ENCODE peak calls at places on chromosomes 5 and 9, in four cellular contexts. O is IMR-90, Y is K562, L is A549. P is an unnamed sample.

GRCh38 chr9:14907360-14907685 is 2.9 kb downstream of the FREM1 start:
- DNase-seq in O (no peak), Y (no peak), L (no peak), P (no peak)

GRCh38 chr9:13721481-13722235 is 442.2 kb upstream of the MPDZ start:
- DNase-seq in O (peak), Y (no peak), L (no peak), P (no peak)

GRCh38 chr5:156036640-156037039 is 290.3 kb upstream of the SGCD start:
- DNase-seq in L (no peak), Y (no peak), O (peak), P (no peak)

GRCh38 chr5:139064613-139065012 is 133.6 kb downstream of the SIL1 start:
- DNase-seq in O (no peak), Y (no peak), L (no peak), P (no peak)

GRCh38 chr5:177300236-177300880 is 3.2 kb downstream of the RAB24 start:
- DNase-seq in O (peak), Y (peak), L (no peak), P (peak)

GRCh38 chr9:97773091-97773490 is 76.0 kb upstream of the XPA start:
- DNase-seq in Y (no peak), L (no peak), O (no peak), P (no peak)

GRCh38 chr5:107770051-107770450 is 99.3 kb upstream of the EFNA5 start:
- DNase-seq in Y (no peak), O (no peak), L (no peak), P (no peak)

GRCh38 chr9:77092536-77092935 is 73.1 kb downstream of the FOXB2 start:
- DNase-seq in Y (no peak), L (no peak), O (no peak), P (no peak)

GRCh38 chr9:107039546-107039945 is 176.6 kb downstream of the ZNF462 start:
- DNase-seq in O (peak), Y (no peak), L (no peak), P (peak)

GRCh38 chr5:87137280-87137679 is 130.4 kb upstream of the RASA1 start:
- DNase-seq in L (no peak), O (no peak), Y (no peak), P (no peak)

GRCh38 chr9:93697352-93698139 is 121.2 kb downstream of the PHF2 start:
- DNase-seq in L (no peak), O (no peak), Y (peak), P (no peak)

GRCh38 chr9:107749787-107750444 is 260.3 kb upstream of the KLF4 start:
- DNase-seq in L (peak), O (peak), Y (peak), P (no peak)

GRCh38 chr5:147485046-147485445 is 24.8 kb downstream of the DPYSL3 start:
- DNase-seq in O (peak), Y (no peak), L (no peak), P (no peak)

GRCh38 chr9:93488239-93488638 is 34.9 kb upstream of the FAM120AOS start:
- DNase-seq in O (no peak), L (no peak), Y (no peak), P (no peak)

GRCh38 chr5:10393491-10393890 is 40.0 kb downstream of the MARCHF6 start:
- DNase-seq in O (peak), L (no peak), Y (no peak), P (no peak)

GRCh38 chr9:8733096-8733954 is 933.7 kb upstream of the DMAC1 start:
- DNase-seq in Y (no peak), O (no peak), L (no peak), P (no peak)

GRCh38 chr5:113245427-113246052 is 189.2 kb downstream of the TSSK1B start:
- DNase-seq in L (no peak), O (no peak), Y (no peak), P (no peak)

GRCh38 chr5:112529525-112529924 is 110.4 kb upstream of the EPB41L4A start:
- DNase-seq in L (no peak), O (no peak), Y (peak), P (no peak)

GRCh38 chr5:134554319-134555222 is 29.1 kb downstream of the JADE2 start:
- DNase-seq in L (peak), Y (no peak), O (peak), P (peak)

GRCh38 chr5:51385214-51385613 is 2.0 kb downstream of the ISL1 start:
- DNase-seq in O (no peak), Y (no peak), L (no peak), P (no peak)

GRCh38 chr5:167155387-167156051 is 1135.9 kb upstream of the WWC1 start:
- DNase-seq in L (no peak), O (no peak), Y (no peak), P (no peak)

GRCh38 chr9:130463763-130464745 is 19.3 kb downstream of the ASS1 start:
- DNase-seq in L (no peak), Y (no peak), O (no peak), P (no peak)

GRCh38 chr9:126327016-126327749 is 554 bp downstream of the MVB12B start:
- DNase-seq in L (peak), O (no peak), Y (no peak), P (no peak)

GRCh38 chr5:174571662-174572397 is 152.6 kb upstream of the MSX2 start:
- DNase-seq in Y (no peak), L (peak), O (peak), P (no peak)

GRCh38 chr9:128552744-128553221 is 396 bp downstream of the SPTAN1 start:
- DNase-seq in L (no peak), O (no peak), Y (peak), P (no peak)

GRCh38 chr9:137212520-137212919 is 7.0 kb downstream of the NDOR1 start:
- DNase-seq in Y (no peak), O (no peak), L (no peak), P (no peak)

GRCh38 chr5:620152-620551 is 8.0 kb downstream of the CEP72 start:
- DNase-seq in L (no peak), Y (no peak), O (no peak), P (no peak)

GRCh38 chr5:42021923-42022322 is 96.8 kb downstream of the FBXO4 start:
- DNase-seq in L (no peak), Y (no peak), O (no peak), P (no peak)

GRCh38 chr9:72856985-72857631 is 95.7 kb downstream of the ALDH1A1 start:
- DNase-seq in L (peak), Y (peak), O (peak), P (no peak)

GRCh38 chr5:30627945-30628344 is 565.5 kb upstream of the CDH6 start:
- DNase-seq in O (no peak), L (no peak), Y (no peak), P (no peak)

GRCh38 chr9:111744363-111744762 is 50.4 kb downstream of the SHOC1 start:
- DNase-seq in Y (no peak), O (no peak), L (no peak), P (no peak)

GRCh38 chr5:74206571-74207550 is 433.7 kb downstream of the ENC1 start:
- DNase-seq in L (no peak), O (peak), Y (no peak), P (no peak)

GRCh38 chr5:96008487-96008886 is 46.8 kb upstream of the ELL2 start:
- DNase-seq in Y (no peak), O (peak), L (no peak), P (no peak)
- TF ChIP-seq ELK1 in Y (no peak), O (no peak), L (no peak), P (no peak)

GRCh38 chr5:57277085-57277484 is 103.2 kb downstream of the GPBP1 start:
- DNase-seq in Y (no peak), L (peak), O (peak), P (no peak)
- TF ChIP-seq ELK1 in Y (no peak), L (no peak), O (no peak), P (no peak)

GRCh38 chr5:61020415-61020814 is 75.4 kb downstream of the NDUFAF2 start:
- DNase-seq in O (peak), L (no peak), Y (no peak), P (no peak)
- TF ChIP-seq ELK1 in O (no peak), L (no peak), Y (no peak), P (no peak)

GRCh38 chr5:123597018-123597417 is 85.0 kb downstream of the CSNK1G3 start:
- DNase-seq in O (no peak), L (no peak), Y (no peak), P (no peak)

GRCh38 chr5:123594434-123594833 is 82.5 kb downstream of the CSNK1G3 start:
- DNase-seq in L (no peak), O (no peak), Y (no peak), P (no peak)

GRCh38 chr5:123598028-123598689 is 86.2 kb downstream of the CSNK1G3 start:
- DNase-seq in Y (no peak), L (no peak), O (no peak), P (peak)

GRCh38 chr5:123601610-123602009 is 89.6 kb downstream of the CSNK1G3 start:
- DNase-seq in O (no peak), Y (no peak), L (no peak), P (no peak)

GRCh38 chr5:123599171-123599570 is 87.2 kb downstream of the CSNK1G3 start:
- DNase-seq in Y (no peak), O (peak), L (no peak), P (no peak)
- TF ChIP-seq ELK1 in Y (no peak), O (no peak), L (no peak), P (no peak)

DNA sequence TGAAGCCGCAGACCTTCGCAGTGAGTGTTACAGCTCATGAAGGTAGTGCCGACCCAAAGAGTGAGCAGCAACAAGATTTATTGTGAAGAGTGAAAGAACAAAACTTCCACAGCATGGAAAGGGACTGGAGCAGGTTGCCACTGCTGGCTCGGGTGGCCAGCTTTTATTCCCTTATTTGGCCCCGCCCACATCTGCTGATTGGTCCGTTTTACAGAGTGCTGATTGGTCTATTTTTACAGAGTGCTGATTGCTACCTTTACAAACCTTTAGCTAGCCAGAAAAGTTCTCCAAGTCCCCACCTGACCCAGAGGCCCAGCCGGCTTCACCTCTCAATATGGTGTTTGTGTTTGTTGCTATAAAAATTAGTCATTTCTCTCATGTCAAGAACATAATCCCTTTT is 49.7 kb downstream of the RECK start:
- DNase-seq in O (no peak), L (no peak), Y (peak), P (no peak)
- TF ChIP-seq ELK1 in O (no peak), L (no peak), Y (no peak), P (no peak)

GRCh38 chr9:36499156-36499886 is 73.4 kb upstream of the MELK start:
- DNase-seq in O (no peak), Y (no peak), L (no peak), P (no peak)
- TF ChIP-seq ELK1 in O (no peak), Y (no peak), L (no peak), P (no peak)

P was measured in GM12878.